ENCODE peak calls at places on chromosome 4, in four cellular contexts. V is sigmoid colon, E is astrocyte, D is H9. N is an unnamed sample.

GRCh38 chr4:98341309-98341708 is 80.1 kb downstream of the RAP1GDS1 start:
- DNase-seq in D (no peak), E (peak; percentile 72), V (no peak), N (peak; percentile 72)

GRCh38 chr4:26217961-26218676 is 102.7 kb upstream of the RBPJ start:
- DNase-seq in E (no peak), D (no peak), V (no peak), N (peak; percentile 45)

GRCh38 chr4:32930700-32931099 is 2210.5 kb downstream of the PCDH7 start:
- DNase-seq in E (no peak), D (no peak), V (no peak), N (no peak)

GRCh38 chr4:84167579-84167978 is 331.5 kb downstream of the NKX6-1 start:
- DNase-seq in V (no peak), D (peak; percentile 69), E (no peak), N (no peak)

GRCh38 chr4:184448828-184449227 is 25.5 kb downstream of the IRF2 start:
- DNase-seq in V (peak; percentile 77), E (peak; percentile 41), D (no peak), N (no peak)

GRCh38 chr4:53497446-53498069 is 93.7 kb downstream of the LNX1 start:
- DNase-seq in D (no peak), E (no peak), V (peak; percentile 79), N (no peak)

GRCh38 chr4:22416403-22416802 is 99.5 kb downstream of the ADGRA3 start:
- DNase-seq in V (no peak), D (no peak), E (peak; percentile 70), N (no peak)

GRCh38 chr4:1218892-1219552 is 29.9 kb downstream of the CTBP1 start:
- DNase-seq in D (no peak), E (no peak), V (no peak), N (no peak)

GRCh38 chr4:1515763-1516162 is 109.5 kb upstream of the NKX1-1 start:
- DNase-seq in D (no peak), E (no peak), V (no peak), N (no peak)

GRCh38 chr4:2194556-2194955 is 47.4 kb downstream of the HAUS3 start:
- DNase-seq in V (no peak), E (peak; percentile 7), D (no peak), N (no peak)

GRCh38 chr4:173370130-173370476 is 651 bp upstream of the SAP30 start:
- DNase-seq in D (no peak), V (peak; percentile 91), E (no peak), N (no peak)

GRCh38 chr4:113468165-113469022 is 293.1 kb downstream of the CAMK2D start:
- DNase-seq in V (peak; percentile 95), E (peak; percentile 100), D (peak; percentile 73), N (peak; percentile 72)

GRCh38 chr4:158374318-158374717 is 147.4 kb upstream of the RXFP1 start:
- DNase-seq in D (no peak), E (no peak), V (no peak), N (no peak)

GRCh38 chr4:2552806-2553205 is 16.4 kb downstream of the FAM193A start:
- DNase-seq in D (no peak), E (no peak), V (no peak), N (no peak)

GRCh38 chr4:182917182-182918043 is at the start of gene DCTD:
- DNase-seq in E (peak; percentile 46), D (peak; percentile 80), V (peak; percentile 86), N (peak; percentile 53)
- TF ChIP-seq CTCF in E (peak; percentile 29), D (peak; percentile 53), V (no peak), N (peak; percentile 52)

DNA sequence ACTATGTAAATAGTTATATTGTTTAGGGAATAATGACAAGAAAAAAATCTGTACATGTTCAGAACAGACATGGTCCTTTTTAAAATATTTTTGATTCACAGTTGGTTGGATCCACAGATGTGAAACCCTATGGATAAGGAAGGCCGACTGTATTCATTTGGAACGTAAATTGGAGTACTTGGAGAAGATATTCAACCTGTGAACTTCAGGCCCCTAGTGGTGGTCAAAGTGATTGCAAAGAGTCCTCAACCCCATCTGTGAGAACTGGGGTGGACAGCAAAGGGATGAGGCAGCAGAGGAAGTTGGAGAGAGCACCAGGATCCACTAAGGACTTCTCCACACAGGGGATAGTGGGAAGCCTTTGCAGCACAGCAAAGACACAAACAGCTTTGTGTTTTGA is 6.2 kb upstream of the CXCL13 start:
- DNase-seq in V (no peak), D (peak; percentile 52), E (no peak), N (no peak)
- TF ChIP-seq CTCF in V (no peak), D (peak; percentile 70), E (peak; percentile 62), N (peak; percentile 31)

DNA sequence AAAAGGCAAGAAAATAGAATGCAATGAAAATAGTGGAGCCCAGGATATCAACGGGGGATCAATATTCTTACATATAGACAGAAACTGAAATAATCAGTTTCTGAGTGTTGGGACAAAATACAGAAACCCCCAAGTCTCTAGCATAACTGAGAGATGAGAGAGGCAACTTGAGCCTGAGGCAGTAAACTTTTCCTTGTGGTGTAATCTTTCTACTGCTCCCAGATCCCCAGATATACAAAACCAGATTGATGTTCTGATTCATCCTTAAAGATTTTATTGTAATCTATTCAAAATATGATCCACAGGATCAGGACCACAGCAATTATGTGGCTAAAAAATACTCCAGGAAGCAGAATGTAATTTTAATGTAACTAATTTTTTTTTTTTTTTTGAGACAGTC is 2282.6 kb downstream of the ARAP2 start:
- DNase-seq in V (no peak), D (no peak), E (peak; percentile 45), N (no peak)
- TF ChIP-seq CTCF in V (no peak), D (no peak), E (no peak), N (no peak)

DNA sequence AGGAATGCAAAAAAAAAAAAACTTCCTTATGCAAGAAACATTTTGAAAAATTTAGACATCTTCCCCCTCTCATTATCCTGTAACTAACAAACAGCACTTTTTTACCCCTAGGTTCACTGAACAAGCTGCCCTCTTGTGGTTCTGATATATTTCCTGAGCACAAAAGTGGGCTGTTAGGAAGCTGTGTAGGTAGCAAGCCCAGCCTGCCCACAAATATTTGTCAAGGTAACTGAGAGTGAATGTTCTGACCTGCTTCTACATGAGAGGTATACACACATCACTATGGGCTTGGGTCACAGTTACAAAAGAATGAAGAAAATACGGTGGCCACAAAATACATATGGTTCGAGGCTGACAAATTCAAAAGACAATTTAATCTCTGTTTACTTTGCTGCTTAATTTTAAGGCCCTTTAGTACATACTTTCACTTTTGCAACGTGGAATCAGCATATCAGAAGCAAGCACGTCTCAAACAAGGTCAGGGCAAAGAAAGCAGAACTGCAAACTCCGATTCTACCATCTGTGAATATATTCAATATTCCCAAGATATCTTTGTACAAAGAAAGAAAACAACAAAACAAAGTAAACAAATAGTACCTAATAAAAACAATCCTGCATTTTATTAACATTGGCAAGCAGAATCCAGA is 78.6 kb downstream of the RBM47 start:
- DNase-seq in V (no peak), D (no peak), E (peak; percentile 34), N (no peak)
- TF ChIP-seq CTCF in V (no peak), D (peak; percentile 51), E (peak; percentile 31), N (no peak)

DNA sequence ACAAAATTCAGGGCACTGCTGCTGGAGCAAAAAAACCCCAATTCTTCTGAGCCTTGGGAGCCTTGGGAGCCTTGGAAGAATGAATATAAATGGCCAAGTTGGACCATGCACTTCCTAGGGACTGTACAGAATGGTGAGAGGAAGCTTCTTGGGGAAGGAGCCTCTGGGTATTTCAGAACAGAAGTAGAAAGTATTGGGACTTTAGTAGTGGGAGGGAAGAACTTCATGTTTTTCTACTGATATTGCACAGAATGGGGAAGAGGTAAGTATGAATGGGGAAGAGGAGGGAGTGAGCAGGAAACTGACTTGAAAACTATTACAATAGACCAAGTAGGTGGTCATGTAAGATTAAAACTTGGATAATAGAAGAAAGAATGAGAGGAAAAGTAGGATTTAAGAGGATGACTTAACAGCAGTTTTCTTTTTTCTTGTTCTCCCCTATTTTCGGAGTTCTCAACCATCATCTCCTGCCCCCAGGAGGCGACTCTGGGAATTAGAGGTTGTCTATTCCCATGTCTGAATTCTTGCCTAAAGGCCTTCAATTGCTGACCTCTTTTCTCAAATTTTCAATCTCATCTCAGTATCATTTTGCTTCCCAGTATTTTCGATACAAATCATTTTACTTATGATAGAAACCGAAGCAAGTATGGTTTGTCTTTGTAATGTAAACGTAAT is 44.5 kb upstream of the TAPT1 start:
- DNase-seq in E (no peak), V (no peak), D (peak; percentile 35), N (no peak)
- TF ChIP-seq CTCF in E (no peak), V (no peak), D (peak; percentile 70), N (peak; percentile 46)

GRCh38 chr4:154743683-154744340 is at the start of gene LRAT:
- DNase-seq in D (peak; percentile 92), V (peak; percentile 73), E (no peak), N (peak; percentile 57)
- TF ChIP-seq CTCF in D (peak; percentile 54), V (no peak), E (no peak), N (no peak)

GRCh38 chr4:180589575-180589974 is 1653.6 kb upstream of the TENM3 start:
- DNase-seq in E (no peak), V (no peak), D (no peak), N (no peak)

DNA sequence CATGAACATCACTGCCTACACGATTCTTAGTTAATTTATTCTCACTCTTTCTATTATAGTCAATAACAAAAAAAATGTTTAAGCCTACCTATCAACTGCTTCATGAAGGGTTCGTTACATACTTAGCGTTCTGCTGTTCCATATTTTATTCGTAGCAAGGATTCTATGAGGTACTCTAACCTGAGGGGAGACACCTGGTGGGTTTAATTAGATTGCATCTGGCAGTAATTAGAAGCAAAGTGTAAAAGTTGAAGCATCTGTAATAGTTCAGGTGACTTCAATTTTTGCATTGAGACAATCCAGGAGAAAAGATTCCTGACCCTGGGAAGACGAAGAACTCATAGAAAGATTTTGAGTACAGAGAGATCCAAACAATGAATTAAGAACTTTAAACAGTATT is 1655.8 kb upstream of the TENM3 start:
- DNase-seq in E (no peak), D (no peak), V (no peak), N (no peak)
- TF ChIP-seq CTCF in E (no peak), D (peak; percentile 57), V (no peak), N (no peak)

GRCh38 chr4:174613979-174614378 is 91.7 kb upstream of the HPGD start:
- DNase-seq in D (no peak), E (no peak), V (no peak), N (no peak)
- TF ChIP-seq CTCF in D (no peak), E (no peak), V (no peak), N (no peak)

DNA sequence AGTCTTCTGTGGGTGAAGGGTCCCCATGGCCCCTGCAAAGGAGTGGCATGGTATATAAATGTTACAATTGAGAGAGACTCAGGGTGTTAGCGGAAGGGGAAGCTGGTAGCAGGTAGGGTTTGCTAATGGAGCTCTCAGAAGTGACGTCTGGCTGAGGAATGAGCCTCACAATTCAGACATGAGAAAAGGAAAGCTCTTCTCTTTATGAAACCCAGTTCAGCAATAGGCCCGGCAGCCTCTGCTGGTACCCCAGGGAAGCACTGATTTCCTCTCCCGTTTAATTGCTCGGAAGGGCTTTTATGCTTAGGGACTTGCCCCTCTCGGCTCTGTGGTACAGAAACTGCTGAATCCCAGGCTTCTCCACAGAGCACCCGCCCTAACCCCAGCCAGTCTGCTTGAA is 19.4 kb upstream of the AFAP1 start:
- DNase-seq in V (no peak), E (no peak), D (no peak), N (no peak)
- TF ChIP-seq CTCF in V (no peak), E (no peak), D (no peak), N (no peak)

GRCh38 chr4:56433280-56433679 is 2.1 kb downstream of the PPAT start:
- DNase-seq in V (no peak), D (no peak), E (no peak), N (no peak)
- TF ChIP-seq CTCF in V (no peak), D (no peak), E (no peak), N (no peak)

N was measured in dorsolateral prefrontal cortex.